ENCODE peak calls at places on chromosomes 7 and 10, in four cellular contexts. B, T, Z and X are unnamed samples. For H3K27me3, the result is how much of the 10 kb centered on the place peaks cover.

GRCh38 chr7:88226201-88226600 is 6.4 kb upstream of the SRI start:
- DNase-seq in B (no peak), T (no peak), Z (no peak), X (no peak)

GRCh38 chr10:14405076-14406065 is 74.6 kb upstream of the FRMD4A start:
- DNase-seq in B (no peak), T (no peak), Z (no peak), X (no peak)

GRCh38 chr10:78572565-78572964 is 496.2 kb upstream of the ZMIZ1 start:
- DNase-seq in B (no peak), T (peak), Z (no peak), X (peak)

GRCh38 chr7:129855234-129855673 is 97.5 kb downstream of the UBE2H start:
- DNase-seq in B (no peak), T (no peak), Z (no peak), X (no peak)

GRCh38 chr10:31033166-31033565 is 1.5 kb upstream of the ZNF438 start:
- DNase-seq in B (no peak), T (peak), Z (no peak), X (no peak)

GRCh38 chr7:84047085-84047484 is 147.5 kb downstream of the SEMA3A start:
- DNase-seq in B (no peak), T (no peak), Z (no peak), X (no peak)

GRCh38 chr10:34709637-34710390 is 105.3 kb downstream of the PARD3 start:
- DNase-seq in B (no peak), T (no peak), Z (no peak), X (no peak)

GRCh38 chr10:31927597-31928530 is 767 bp downstream of the ARHGAP12 start:
- DNase-seq in B (peak), T (peak), Z (no peak), X (no peak)

GRCh38 chr10:69549959-69550358 is 23.3 kb downstream of the NEUROG3 start:
- DNase-seq in B (no peak), T (no peak), Z (no peak), X (no peak)

GRCh38 chr10:75405201-75406143 is 3.9 kb upstream of the ZNF503 start:
- DNase-seq in B (peak), T (no peak), Z (no peak), X (no peak)

GRCh38 chr7:76291346-76292205 is 10.9 kb upstream of the HSPB1 start:
- DNase-seq in B (peak), T (peak), Z (peak), X (peak)

GRCh38 chr10:125158528-125159485 is 1.6 kb downstream of the CTBP2 start:
- DNase-seq in B (no peak), T (peak), Z (no peak), X (no peak)

GRCh38 chr10:124318076-124318475 is 100.6 kb downstream of the OAT start:
- DNase-seq in B (no peak), T (peak), Z (no peak), X (no peak)

GRCh38 chr10:71077143-71077581 is 135.2 kb upstream of the UNC5B start:
- DNase-seq in B (peak), T (peak), Z (no peak), X (peak)

GRCh38 chr7:81430761-81431160 is 339.1 kb downstream of the HGF start:
- DNase-seq in B (no peak), T (no peak), Z (no peak), X (no peak)

GRCh38 chr7:1611708-1612241 is 41.9 kb upstream of the PSMG3 start:
- DNase-seq in B (no peak), T (no peak), Z (no peak), X (no peak)

GRCh38 chr10:62323751-62324150 is 50.4 kb upstream of the ZNF365 start:
- DNase-seq in B (no peak), T (no peak), Z (no peak), X (no peak)

GRCh38 chr7:12130664-12131063 is 80.4 kb upstream of the TMEM106B start:
- DNase-seq in B (no peak), T (no peak), Z (no peak), X (no peak)

GRCh38 chr7:28458732-28459131 is 46.4 kb downstream of the CREB5 start:
- DNase-seq in B (no peak), T (no peak), Z (no peak), X (no peak)

GRCh38 chr7:26372738-26373137 is 81.1 kb downstream of the SNX10 start:
- DNase-seq in B (no peak), T (no peak), Z (no peak), X (no peak)

GRCh38 chr7:104982308-104982755 is 31.7 kb upstream of the KMT2E start:
- DNase-seq in B (no peak), T (no peak), Z (no peak), X (no peak)

GRCh38 chr7:63040966-63041610 is 957.6 kb upstream of the ZNF722 start:
- DNase-seq in B (no peak), T (no peak), Z (no peak), X (no peak)

GRCh38 chr7:139543801-139544603 is 20.5 kb downstream of the CLEC2L start:
- DNase-seq in B (no peak), T (no peak), Z (no peak), X (no peak)

GRCh38 chr7:122858310-122858709 is 27.9 kb downstream of the CADPS2 start:
- DNase-seq in B (no peak), T (no peak), Z (no peak), X (no peak)

GRCh38 chr7:112180223-112180622 is 26.0 kb downstream of the DOCK4 start:
- DNase-seq in B (no peak), T (no peak), Z (no peak), X (no peak)

GRCh38 chr10:119251315-119251708 is 43.9 kb downstream of the GRK5 start:
- DNase-seq in B (no peak), T (peak), Z (no peak), X (no peak)

GRCh38 chr10:125029584-125030242 is 87.8 kb downstream of the ZRANB1 start:
- DNase-seq in B (no peak), T (no peak), Z (no peak), X (no peak)

GRCh38 chr10:60203993-60204618 is 185.6 kb downstream of the ANK3 start:
- DNase-seq in B (no peak), T (no peak), Z (no peak), X (no peak)

GRCh38 chr7:74290999-74291441 is 1.8 kb downstream of the CLIP2 start:
- DNase-seq in B (no peak), T (no peak), Z (no peak), X (no peak)

GRCh38 chr10:88932539-88933256 is 19.9 kb downstream of the ACTA2 start:
- DNase-seq in B (peak), T (peak), Z (peak), X (no peak)

GRCh38 chr7:5406957-5407930 is 16.4 kb downstream of the TNRC18 start:
- DNase-seq in B (no peak), T (no peak), Z (no peak), X (no peak)

GRCh38 chr7:80370587-80370986 is 141.3 kb downstream of the GNAT3 start:
- DNase-seq in B (no peak), T (no peak), Z (no peak), X (no peak)

GRCh38 chr7:27262121-27262520 is 19.5 kb downstream of the EVX1 start:
- DNase-seq in B (no peak), T (no peak), Z (no peak), X (no peak)

GRCh38 chr7:135414850-135415439 is 95.0 kb downstream of the CNOT4 start:
- DNase-seq in B (no peak), T (no peak), Z (peak), X (no peak)

GRCh38 chr10:113618338-113618737 is 45.5 kb downstream of the NRAP start:
- DNase-seq in B (no peak), T (no peak), Z (no peak), X (no peak)

GRCh38 chr10:110138197-110138812 is 69.1 kb upstream of the MXI1 start:
- DNase-seq in B (no peak), T (no peak), Z (peak), X (no peak)

GRCh38 chr10:36880898-36881297 is 244.5 kb upstream of the ANKRD30A start:
- DNase-seq in B (no peak), T (no peak), Z (no peak), X (no peak)

GRCh38 chr7:111765936-111766643 is 203.8 kb upstream of the IMMP2L start:
- DNase-seq in B (peak), T (no peak), Z (no peak), X (no peak)

GRCh38 chr7:27062946-27063345 is 32.9 kb downstream of the HOXA1 start:
- DNase-seq in B (no peak), T (no peak), Z (no peak), X (no peak)

GRCh38 chr10:100791254-100792058 is 46.1 kb downstream of the PAX2 start:
- DNase-seq in B (peak), T (no peak), Z (no peak), X (no peak)
- H3K27me3 ChIP-seq in B (under half), T (under half), Z (under half), X (under half)

GRCh38 chr7:155377837-155378579 is 79.9 kb upstream of the EN2 start:
- DNase-seq in B (no peak), T (no peak), Z (no peak), X (no peak)
- TF ChIP-seq POLR2AphosphoS5 in B (no peak), T (no peak), Z (no peak), X (no peak)

GRCh38 chr10:98096731-98097130 is 37.7 kb upstream of the R3HCC1L start:
- DNase-seq in B (no peak), T (no peak), Z (no peak), X (no peak)

GRCh38 chr10:98097611-98098010 is 36.8 kb upstream of the R3HCC1L start:
- DNase-seq in B (no peak), T (no peak), Z (no peak), X (no peak)

GRCh38 chr10:98098247-98098646 is 36.2 kb upstream of the R3HCC1L start:
- DNase-seq in B (no peak), T (no peak), Z (no peak), X (no peak)

GRCh38 chr10:98097175-98097574 is 37.3 kb upstream of the R3HCC1L start:
- DNase-seq in B (no peak), T (no peak), Z (no peak), X (peak)

DNA sequence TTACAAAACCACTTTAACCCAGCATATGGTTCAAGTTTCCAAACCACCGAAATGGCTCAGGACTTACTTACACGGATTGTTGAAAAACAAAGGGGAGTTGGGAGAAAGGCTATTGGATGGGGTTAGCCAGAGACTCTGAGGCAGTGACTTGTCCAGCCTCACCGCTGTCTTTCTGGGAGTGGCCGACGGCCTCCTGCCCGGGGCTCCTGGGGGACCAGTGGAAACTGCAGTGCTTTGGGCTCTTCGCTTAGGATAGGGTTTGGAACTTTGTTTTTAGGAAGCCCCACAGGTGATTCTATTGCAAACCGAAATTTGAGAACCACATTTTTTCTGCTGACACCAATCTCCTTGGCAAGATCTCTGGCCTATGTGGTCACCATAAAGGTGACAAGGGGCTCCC is 38.1 kb upstream of the R3HCC1L start:
- DNase-seq in B (no peak), T (no peak), Z (no peak), X (no peak)
- H3K27me3 ChIP-seq in B (under half), T (under half), Z (under half), X (under half)

DNA sequence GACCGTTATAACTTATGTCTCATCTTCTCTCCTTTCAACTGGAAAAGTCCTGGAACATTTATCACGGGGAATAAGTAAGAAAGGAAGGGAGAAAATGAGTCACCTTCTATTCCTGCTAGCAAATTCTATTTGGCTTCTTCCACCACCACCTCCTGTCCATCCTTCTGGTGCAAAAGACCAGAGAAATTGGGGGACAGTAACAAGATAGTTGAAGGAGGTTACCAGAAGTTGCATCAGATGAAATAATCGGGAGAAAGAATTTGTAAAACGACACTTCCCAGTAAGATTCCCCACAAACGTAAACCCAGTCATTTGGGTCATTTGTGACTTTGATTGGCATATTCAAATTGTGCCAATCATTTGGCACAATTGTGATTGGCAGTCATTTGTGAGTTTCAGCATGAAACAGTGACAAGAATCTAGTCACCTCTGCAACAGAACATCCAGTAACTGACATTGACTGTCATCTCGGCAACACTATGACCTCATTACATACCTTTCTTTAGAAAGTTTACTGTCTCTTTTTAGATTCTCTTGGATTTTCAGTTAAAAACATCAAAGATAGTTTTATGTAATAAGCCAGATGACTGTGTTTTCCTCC is 51.3 kb upstream of the PIK3CG start:
- DNase-seq in B (no peak), T (no peak), Z (no peak), X (no peak)
- TF ChIP-seq POLR2AphosphoS5 in B (no peak), T (no peak), Z (no peak), X (no peak)

GRCh38 chr7:30681262-30682130 is 760 bp downstream of the CRHR2 start:
- DNase-seq in B (no peak), T (no peak), Z (no peak), X (no peak)
- H3K27me3 ChIP-seq in B (under half), T (under half), Z (under half), X (under half)

GRCh38 chr10:27744478-27745379 is 890 bp downstream of the MKX start:
- DNase-seq in B (peak), T (peak), Z (no peak), X (no peak)

GRCh38 chr10:27742195-27742925 is 3.3 kb downstream of the MKX start:
- DNase-seq in B (peak), T (peak), Z (no peak), X (no peak)

GRCh38 chr10:27741173-27742091 is 4.2 kb downstream of the MKX start:
- DNase-seq in B (no peak), T (peak), Z (no peak), X (no peak)

GRCh38 chr10:27743736-27744477 is 1.7 kb downstream of the MKX start:
- DNase-seq in B (no peak), T (peak), Z (no peak), X (no peak)

GRCh38 chr10:27742926-27743735 is 2.5 kb downstream of the MKX start:
- DNase-seq in B (no peak), T (peak), Z (no peak), X (no peak)
- TF ChIP-seq POLR2AphosphoS5 in B (no peak), T (no peak), Z (no peak), X (no peak)

GRCh38 chr10:97079454-97079853 is 106.3 kb downstream of the SLIT1 start:
- DNase-seq in B (no peak), T (no peak), Z (no peak), X (no peak)
- H3K27me3 ChIP-seq in B (under half), T (under half), Z (under half), X (under half)

GRCh38 chr7:131524699-131525098 is 31.7 kb downstream of the PODXL start:
- DNase-seq in B (no peak), T (no peak), Z (no peak), X (no peak)

GRCh38 chr7:131521651-131522163 is 34.7 kb downstream of the PODXL start:
- DNase-seq in B (peak), T (peak), Z (no peak), X (no peak)

GRCh38 chr7:131524116-131524515 is 32.3 kb downstream of the PODXL start:
- DNase-seq in B (no peak), T (no peak), Z (no peak), X (no peak)

GRCh38 chr7:131525820-131526219 is 30.6 kb downstream of the PODXL start:
- DNase-seq in B (no peak), T (no peak), Z (peak), X (no peak)

DNA sequence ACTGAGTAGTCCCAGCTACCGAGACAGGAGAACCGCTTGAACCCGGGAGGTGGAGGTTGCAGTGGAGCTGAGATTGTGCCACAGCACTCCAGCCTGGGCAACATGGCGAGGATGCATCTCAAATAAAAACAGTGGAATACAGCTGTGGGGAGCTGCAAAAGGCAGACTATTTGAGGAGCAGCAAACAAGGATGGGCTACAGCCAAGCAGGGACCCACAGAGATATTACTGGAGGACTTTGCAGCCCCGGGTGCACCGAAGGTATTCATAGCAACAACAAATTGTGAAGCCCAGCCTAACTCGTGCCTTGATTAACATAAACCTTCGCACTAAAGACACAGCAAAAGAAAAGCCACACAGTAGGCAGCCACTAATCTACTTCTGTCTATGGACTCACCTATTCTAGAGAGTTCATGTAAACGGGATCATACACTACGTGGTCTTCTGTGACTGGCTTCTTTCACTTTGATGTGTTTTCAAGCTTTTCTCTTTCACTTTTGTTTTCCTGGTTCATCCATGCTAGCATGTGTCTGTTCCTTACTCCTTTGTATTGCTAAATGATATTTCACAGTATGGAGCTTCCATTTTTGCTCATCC is 34.0 kb downstream of the PODXL start:
- DNase-seq in B (no peak), T (peak), Z (no peak), X (no peak)
- TF ChIP-seq POLR2AphosphoS5 in B (no peak), T (no peak), Z (no peak), X (no peak)

DNA sequence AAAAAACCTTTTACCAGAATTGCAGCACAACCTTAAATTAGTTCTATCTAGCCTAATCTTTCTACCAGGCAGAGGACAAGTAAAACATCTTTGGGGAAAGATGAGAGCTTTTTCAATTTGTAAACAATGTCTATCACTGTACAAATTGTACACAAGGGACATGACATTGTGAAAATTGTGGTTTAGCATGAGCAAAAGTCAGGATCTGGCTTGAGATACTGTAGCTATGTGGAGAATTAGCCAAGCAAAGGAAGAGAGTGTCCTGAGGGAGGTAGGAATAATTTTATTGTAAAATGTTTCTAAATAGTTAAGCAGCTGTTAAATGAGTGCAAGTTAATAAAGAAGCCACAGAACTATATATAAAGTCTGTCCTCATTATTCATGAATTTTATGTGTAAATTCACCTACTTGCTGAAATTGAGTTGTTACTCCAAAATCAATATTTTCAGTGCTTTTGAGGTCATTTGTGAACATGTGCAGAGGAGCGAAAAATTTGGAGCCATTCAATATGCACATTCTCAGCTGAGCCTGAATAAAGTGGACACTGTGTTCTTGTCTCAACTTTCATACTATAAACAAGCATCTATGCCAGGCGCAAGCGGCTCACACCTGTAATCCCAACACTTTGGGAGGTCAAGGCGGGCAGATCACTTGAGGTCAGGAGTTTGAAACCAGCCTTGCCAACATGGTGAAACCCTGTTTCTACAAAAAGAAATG is 42.8 kb upstream of the POM121L12 start:
- DNase-seq in B (no peak), T (no peak), Z (no peak), X (no peak)
- H3K27me3 ChIP-seq in B (under half), T (under half), Z (under half), X (under half)

GRCh38 chr10:117551322-117552155 is 9.0 kb downstream of the EMX2 start:
- DNase-seq in B (no peak), T (no peak), Z (no peak), X (no peak)
- TF ChIP-seq POLR2AphosphoS5 in B (no peak), T (no peak), Z (no peak), X (no peak)